ENCODE peak calls at places on chromosomes 5 and 9, in four cellular contexts. R is mesendoderm, K is IMR-90, M is H1. B is an unnamed sample.

GRCh38 chr9:13023498-13023897 is 248.7 kb downstream of the LURAP1L start:
- DNase-seq in R (no peak), M (no peak), K (peak; percentile 2), B (no peak)

GRCh38 chr5:153938131-153938842 is 100.4 kb downstream of the FAM114A2 start:
- DNase-seq in M (no peak), R (peak; percentile 47), K (no peak), B (no peak)

GRCh38 chr9:92426501-92426900 is 2.2 kb upstream of the OMD start:
- DNase-seq in R (no peak), K (no peak), M (no peak), B (no peak)

GRCh38 chr5:149038336-149039075 is 24.4 kb downstream of the SH3TC2 start:
- DNase-seq in K (no peak), M (no peak), R (no peak), B (no peak)

GRCh38 chr9:22657713-22658112 is 211.1 kb downstream of the DMRTA1 start:
- DNase-seq in K (no peak), R (no peak), M (no peak), B (no peak)

GRCh38 chr9:125506045-125506444 is 201.0 kb downstream of the MAPKAP1 start:
- DNase-seq in M (no peak), K (no peak), R (no peak), B (no peak)

GRCh38 chr9:16119861-16120641 is 567.2 kb downstream of the CCDC171 start:
- DNase-seq in K (peak; percentile 64), M (no peak), R (peak; percentile 44), B (no peak)

GRCh38 chr5:168317521-168318147 is 26.2 kb downstream of the WWC1 start:
- DNase-seq in M (no peak), K (peak; percentile 100), R (peak; percentile 62), B (no peak)

GRCh38 chr5:179229331-179229761 is 115.9 kb downstream of the ADAMTS2 start:
- DNase-seq in R (no peak), M (no peak), K (no peak), B (peak; percentile 15)

GRCh38 chr5:31157719-31158118 is 35.8 kb upstream of the CDH6 start:
- DNase-seq in R (no peak), M (no peak), K (peak; percentile 11), B (no peak)

GRCh38 chr5:131991593-131992324 is 19.7 kb downstream of the ACSL6 start:
- DNase-seq in M (no peak), K (no peak), R (no peak), B (no peak)
- H4K5ac ChIP-seq in M (no peak overlapping the region), K (no peak overlapping the region), R (no peak overlapping the region), B (no peak overlapping the region)

GRCh38 chr9:27162045-27162444 is 53.0 kb downstream of the TEK start:
- DNase-seq in K (peak; percentile 79), M (no peak), R (no peak), B (no peak)

GRCh38 chr9:27165067-27165466 is 56.0 kb downstream of the TEK start:
- DNase-seq in R (no peak), M (no peak), K (peak; percentile 21), B (no peak)

GRCh38 chr9:27157086-27157485 is 48.1 kb downstream of the TEK start:
- DNase-seq in M (no peak), R (no peak), K (no peak), B (no peak)

GRCh38 chr9:27157736-27158135 is 48.7 kb downstream of the TEK start:
- DNase-seq in K (no peak), M (no peak), R (no peak), B (no peak)

GRCh38 chr9:27160636-27161035 is 51.6 kb downstream of the TEK start:
- DNase-seq in M (no peak), K (no peak), R (no peak), B (no peak)
- H4K5ac ChIP-seq in M (no peak overlapping the region), K (no peak overlapping the region), R (no peak overlapping the region), B (no peak overlapping the region)

GRCh38 chr5:122469520-122469919 is 157.5 kb downstream of the SNCAIP start:
- DNase-seq in K (no peak), R (no peak), M (no peak), B (no peak)
- H4K5ac ChIP-seq in K (no peak overlapping the region), R (no peak overlapping the region), M (no peak overlapping the region), B (no peak overlapping the region)

GRCh38 chr9:135849186-135849585 is 58.2 kb downstream of the CAMSAP1 start:
- DNase-seq in K (no peak), R (peak; percentile 33), M (no peak), B (no peak)

GRCh38 chr9:135847833-135848232 is 59.5 kb downstream of the CAMSAP1 start:
- DNase-seq in K (no peak), R (no peak), M (no peak), B (no peak)

GRCh38 chr9:135850737-135851136 is 56.6 kb downstream of the CAMSAP1 start:
- DNase-seq in M (no peak), K (peak; percentile 48), R (peak; percentile 92), B (no peak)

GRCh38 chr9:135848341-135849047 is 58.9 kb downstream of the CAMSAP1 start:
- DNase-seq in R (no peak), K (no peak), M (no peak), B (no peak)

GRCh38 chr9:135851748-135852147 is 55.6 kb downstream of the CAMSAP1 start:
- DNase-seq in M (no peak), K (no peak), R (no peak), B (no peak)
- H4K5ac ChIP-seq in M (no peak overlapping the region), K (no peak overlapping the region), R (no peak overlapping the region), B (peak overlapping the region; percentile 25)

B was measured in H9.